ENCODE peak calls at places on chromosome 2, in ten cellular contexts. One of them, this sample, is unnamed.

GRCh38 chr2:28564346-28564745 is 68.5 kb downstream of the PLB1 start:
- DNase-seq in brain microvascular endothelial cell: no peak
- DNase-seq in IMR-90: no peak
- DNase-seq in cardiac muscle cell: no peak
- DNase-seq in tibial artery: no peak
- DNase-seq in fibroblast of villous mesenchyme: no peak
- DNase-seq in fibroblast of pulmonary artery: no peak
- DNase-seq in adrenal gland: no peak
- DNase-seq in HCT116: no peak
- DNase-seq in thyroid gland: no peak
- DNase-seq in this sample: no peak

GRCh38 chr2:161265874-161266273 is 42.4 kb upstream of the PSMD14 start:
- DNase-seq in fibroblast of villous mesenchyme: no peak
- DNase-seq in fibroblast of pulmonary artery: no peak
- DNase-seq in brain microvascular endothelial cell: no peak
- DNase-seq in IMR-90: no peak
- DNase-seq in thyroid gland: no peak
- DNase-seq in cardiac muscle cell: no peak
- DNase-seq in adrenal gland: no peak
- DNase-seq in HCT116: no peak
- DNase-seq in tibial artery: no peak
- DNase-seq in this sample: no peak

GRCh38 chr2:141911485-141912066 is 219.2 kb downstream of the LRP1B start:
- DNase-seq in fibroblast of villous mesenchyme: peak; percentile 5
- DNase-seq in fibroblast of pulmonary artery: peak; percentile 51
- DNase-seq in brain microvascular endothelial cell: peak; percentile 5
- DNase-seq in IMR-90: peak; percentile 8
- DNase-seq in HCT116: peak; percentile 54
- DNase-seq in thyroid gland: peak; percentile 31
- DNase-seq in adrenal gland: peak; percentile 46
- DNase-seq in cardiac muscle cell: peak; percentile 69
- DNase-seq in tibial artery: no peak
- DNase-seq in this sample: peak; percentile 4

GRCh38 chr2:66537001-66537400 is 102.1 kb downstream of the MEIS1 start:
- DNase-seq in brain microvascular endothelial cell: no peak
- DNase-seq in thyroid gland: no peak
- DNase-seq in fibroblast of pulmonary artery: no peak
- DNase-seq in cardiac muscle cell: peak; percentile 52
- DNase-seq in IMR-90: no peak
- DNase-seq in tibial artery: no peak
- DNase-seq in HCT116: no peak
- DNase-seq in adrenal gland: no peak
- DNase-seq in fibroblast of villous mesenchyme: no peak
- DNase-seq in this sample: no peak

GRCh38 chr2:220913384-220913783 is 658.7 kb downstream of the EPHA4 start:
- DNase-seq in fibroblast of villous mesenchyme: no peak
- DNase-seq in cardiac muscle cell: no peak
- DNase-seq in fibroblast of pulmonary artery: no peak
- DNase-seq in IMR-90: peak; percentile 52
- DNase-seq in thyroid gland: no peak
- DNase-seq in HCT116: no peak
- DNase-seq in adrenal gland: no peak
- DNase-seq in tibial artery: no peak
- DNase-seq in brain microvascular endothelial cell: no peak
- DNase-seq in this sample: no peak

GRCh38 chr2:5691659-5692529 is at the start of gene SOX11:
- DNase-seq in adrenal gland: no peak
- DNase-seq in tibial artery: no peak
- DNase-seq in brain microvascular endothelial cell: peak; percentile 94
- DNase-seq in fibroblast of villous mesenchyme: peak; percentile 39
- DNase-seq in thyroid gland: peak; percentile 24
- DNase-seq in cardiac muscle cell: peak; percentile 99
- DNase-seq in HCT116: no peak
- DNase-seq in fibroblast of pulmonary artery: peak; percentile 56
- DNase-seq in IMR-90: peak; percentile 95
- DNase-seq in this sample: no peak

GRCh38 chr2:69437751-69438154 is 518 bp upstream of the NFU1 start:
- DNase-seq in fibroblast of villous mesenchyme: no peak
- DNase-seq in tibial artery: peak; percentile 69
- DNase-seq in fibroblast of pulmonary artery: no peak
- DNase-seq in HCT116: no peak
- DNase-seq in cardiac muscle cell: no peak
- DNase-seq in brain microvascular endothelial cell: no peak
- DNase-seq in IMR-90: no peak
- DNase-seq in adrenal gland: peak; percentile 73
- DNase-seq in thyroid gland: peak; percentile 69
- DNase-seq in this sample: no peak

GRCh38 chr2:96099861-96100798 is 16.2 kb downstream of the ADRA2B start:
- DNase-seq in brain microvascular endothelial cell: no peak
- DNase-seq in HCT116: no peak
- DNase-seq in cardiac muscle cell: no peak
- DNase-seq in fibroblast of pulmonary artery: no peak
- DNase-seq in tibial artery: peak; percentile 13
- DNase-seq in fibroblast of villous mesenchyme: no peak
- DNase-seq in adrenal gland: peak; percentile 71
- DNase-seq in thyroid gland: peak; percentile 1
- DNase-seq in IMR-90: no peak
- DNase-seq in this sample: no peak

GRCh38 chr2:122739732-122740593 is 984.5 kb downstream of the TSN start:
- DNase-seq in IMR-90: no peak
- DNase-seq in thyroid gland: no peak
- DNase-seq in fibroblast of villous mesenchyme: no peak
- DNase-seq in brain microvascular endothelial cell: no peak
- DNase-seq in HCT116: no peak
- DNase-seq in tibial artery: no peak
- DNase-seq in cardiac muscle cell: no peak
- DNase-seq in fibroblast of pulmonary artery: no peak
- DNase-seq in adrenal gland: no peak
- DNase-seq in this sample: no peak

GRCh38 chr2:182715121-182715895 is 749 bp upstream of the DNAJC10 start:
- DNase-seq in HCT116: no peak
- DNase-seq in adrenal gland: no peak
- DNase-seq in brain microvascular endothelial cell: peak; percentile 1
- DNase-seq in IMR-90: peak; percentile 42
- DNase-seq in fibroblast of pulmonary artery: peak; percentile 38
- DNase-seq in thyroid gland: no peak
- DNase-seq in tibial artery: no peak
- DNase-seq in cardiac muscle cell: no peak
- DNase-seq in fibroblast of villous mesenchyme: peak; percentile 23
- DNase-seq in this sample: no peak

GRCh38 chr2:393711-394696 is 106.1 kb upstream of the ALKAL2 start:
- DNase-seq in thyroid gland: no peak
- DNase-seq in tibial artery: no peak
- DNase-seq in adrenal gland: no peak
- DNase-seq in HCT116: no peak
- DNase-seq in fibroblast of pulmonary artery: peak; percentile 1
- DNase-seq in cardiac muscle cell: no peak
- DNase-seq in IMR-90: no peak
- DNase-seq in fibroblast of villous mesenchyme: no peak
- DNase-seq in brain microvascular endothelial cell: peak; percentile 51
- DNase-seq in this sample: no peak

GRCh38 chr2:36277876-36278523 is 77.6 kb upstream of the CRIM1 start:
- DNase-seq in thyroid gland: no peak
- DNase-seq in adrenal gland: no peak
- DNase-seq in brain microvascular endothelial cell: no peak
- DNase-seq in fibroblast of pulmonary artery: no peak
- DNase-seq in fibroblast of villous mesenchyme: no peak
- DNase-seq in IMR-90: peak; percentile 25
- DNase-seq in HCT116: no peak
- DNase-seq in tibial artery: no peak
- DNase-seq in cardiac muscle cell: no peak
- DNase-seq in this sample: no peak

DNA sequence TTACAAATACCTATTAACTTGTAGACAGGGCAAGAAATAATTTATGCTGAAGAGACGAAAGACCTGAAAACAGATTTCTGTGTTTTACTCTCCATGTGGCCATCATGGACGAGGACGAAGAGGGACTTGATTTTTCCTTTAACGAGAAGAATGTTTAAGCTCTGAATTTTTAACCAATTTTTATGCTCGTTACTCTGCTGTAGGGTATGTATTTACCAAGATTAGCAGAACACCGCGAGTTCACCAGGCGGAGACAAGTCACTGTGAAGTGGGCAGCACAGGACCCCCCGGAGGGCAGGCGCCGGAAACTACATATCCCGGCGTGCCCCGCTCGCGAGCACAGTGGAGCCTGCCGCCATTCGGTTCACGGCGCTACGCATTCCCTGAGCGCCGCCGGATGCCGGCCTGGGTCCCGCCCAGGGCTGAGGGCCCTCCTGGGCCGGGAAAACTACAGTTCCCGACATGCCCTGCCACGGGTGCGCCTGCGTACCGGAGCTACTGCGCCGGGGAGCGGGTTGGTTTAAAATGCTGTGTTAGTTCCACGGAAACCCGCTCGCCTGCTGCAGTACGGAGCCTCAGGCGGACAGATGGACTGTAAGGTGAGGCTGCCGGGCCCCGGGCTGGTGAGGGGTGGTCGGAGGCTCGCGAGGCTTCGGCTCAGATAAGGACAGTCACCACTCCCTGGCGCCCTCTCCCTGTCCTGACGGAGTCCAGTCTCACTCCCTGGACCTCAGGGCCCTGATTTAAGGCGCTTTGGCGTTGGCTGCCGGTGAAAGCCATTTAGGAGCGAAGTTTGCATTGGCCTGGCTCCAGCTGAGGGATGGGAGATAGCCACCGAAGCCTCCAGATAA is at the start of gene CCDC150:
- DNase-seq in brain microvascular endothelial cell: peak; percentile 94
- DNase-seq in IMR-90: peak; percentile 91
- DNase-seq in fibroblast of villous mesenchyme: peak; percentile 92
- DNase-seq in tibial artery: peak; percentile 86
- DNase-seq in fibroblast of pulmonary artery: peak; percentile 95
- DNase-seq in thyroid gland: peak; percentile 91
- DNase-seq in adrenal gland: peak; percentile 96
- DNase-seq in HCT116: peak; percentile 88
- DNase-seq in cardiac muscle cell: peak; percentile 96
- DNase-seq in this sample: peak; percentile 72
- TF ChIP-seq CTCF in brain microvascular endothelial cell: peak; percentile 51
- TF ChIP-seq CTCF in IMR-90: peak; percentile 32
- TF ChIP-seq CTCF in fibroblast of villous mesenchyme: no peak
- TF ChIP-seq CTCF in tibial artery: no peak
- TF ChIP-seq CTCF in fibroblast of pulmonary artery: peak; percentile 27
- TF ChIP-seq CTCF in thyroid gland: no peak
- TF ChIP-seq CTCF in adrenal gland: no peak
- TF ChIP-seq CTCF in HCT116: no peak
- TF ChIP-seq CTCF in cardiac muscle cell: peak; percentile 31
- TF ChIP-seq CTCF in this sample: no peak

DNA sequence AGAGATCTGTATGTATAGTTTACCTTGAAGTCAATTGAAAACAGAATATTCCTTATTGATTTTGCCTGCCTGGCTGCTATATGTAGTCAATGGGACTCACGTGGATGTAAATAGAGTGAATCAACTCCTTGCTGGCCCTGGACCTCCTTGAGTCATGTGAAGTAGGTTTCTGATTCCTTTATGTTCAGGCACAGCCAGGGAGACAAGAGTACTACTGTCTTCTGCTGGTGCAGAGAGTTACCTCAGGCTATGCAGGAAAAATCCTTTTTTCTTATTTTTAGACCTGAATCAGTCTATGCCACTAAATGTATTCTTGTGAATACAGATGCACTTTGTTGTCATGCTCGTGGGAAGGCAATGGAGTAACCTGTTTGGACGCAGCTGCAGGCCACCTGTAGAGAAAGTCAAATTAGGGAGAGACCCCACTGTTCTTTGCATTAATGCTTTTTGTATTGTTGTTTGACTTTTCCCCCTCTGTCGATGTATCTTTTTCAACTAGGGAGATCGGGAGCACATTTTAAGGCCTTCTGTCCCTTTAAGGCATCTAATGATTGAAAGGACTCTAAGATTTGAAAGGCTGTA is 473.9 kb downstream of the ARHGAP15 start:
- DNase-seq in adrenal gland: no peak
- DNase-seq in thyroid gland: no peak
- DNase-seq in IMR-90: no peak
- DNase-seq in brain microvascular endothelial cell: no peak
- DNase-seq in tibial artery: no peak
- DNase-seq in cardiac muscle cell: no peak
- DNase-seq in fibroblast of villous mesenchyme: no peak
- DNase-seq in fibroblast of pulmonary artery: no peak
- DNase-seq in HCT116: no peak
- DNase-seq in this sample: no peak
- H3K4me3 ChIP-seq in adrenal gland: no peak overlapping the region
- H3K4me3 ChIP-seq in thyroid gland: no peak overlapping the region
- H3K4me3 ChIP-seq in IMR-90: no peak overlapping the region
- H3K4me3 ChIP-seq in brain microvascular endothelial cell: no peak overlapping the region
- H3K4me3 ChIP-seq in tibial artery: no peak overlapping the region
- H3K4me3 ChIP-seq in cardiac muscle cell: no peak overlapping the region
- H3K4me3 ChIP-seq in fibroblast of villous mesenchyme: no peak overlapping the region
- H3K4me3 ChIP-seq in fibroblast of pulmonary artery: no peak overlapping the region
- H3K4me3 ChIP-seq in HCT116: no peak overlapping the region
- H3K4me3 ChIP-seq in this sample: no peak overlapping the region

GRCh38 chr2:31138037-31138962 is at the start of gene GALNT14:
- DNase-seq in adrenal gland: peak; percentile 60
- DNase-seq in tibial artery: peak; percentile 27
- DNase-seq in fibroblast of villous mesenchyme: peak; percentile 8
- DNase-seq in thyroid gland: peak; percentile 52
- DNase-seq in brain microvascular endothelial cell: peak; percentile 16
- DNase-seq in HCT116: no peak
- DNase-seq in fibroblast of pulmonary artery: peak; percentile 9
- DNase-seq in cardiac muscle cell: peak; percentile 75
- DNase-seq in IMR-90: peak; percentile 7
- DNase-seq in this sample: no peak
- TF ChIP-seq CTCF in adrenal gland: peak; percentile 17
- TF ChIP-seq CTCF in tibial artery: peak; percentile 43
- TF ChIP-seq CTCF in fibroblast of villous mesenchyme: peak; percentile 34
- TF ChIP-seq CTCF in thyroid gland: peak; percentile 21
- TF ChIP-seq CTCF in brain microvascular endothelial cell: peak; percentile 75
- TF ChIP-seq CTCF in HCT116: peak; percentile 57
- TF ChIP-seq CTCF in fibroblast of pulmonary artery: peak; percentile 15
- TF ChIP-seq CTCF in cardiac muscle cell: peak; percentile 42
- TF ChIP-seq CTCF in IMR-90: peak; percentile 31
- TF ChIP-seq CTCF in this sample: peak; percentile 42

DNA sequence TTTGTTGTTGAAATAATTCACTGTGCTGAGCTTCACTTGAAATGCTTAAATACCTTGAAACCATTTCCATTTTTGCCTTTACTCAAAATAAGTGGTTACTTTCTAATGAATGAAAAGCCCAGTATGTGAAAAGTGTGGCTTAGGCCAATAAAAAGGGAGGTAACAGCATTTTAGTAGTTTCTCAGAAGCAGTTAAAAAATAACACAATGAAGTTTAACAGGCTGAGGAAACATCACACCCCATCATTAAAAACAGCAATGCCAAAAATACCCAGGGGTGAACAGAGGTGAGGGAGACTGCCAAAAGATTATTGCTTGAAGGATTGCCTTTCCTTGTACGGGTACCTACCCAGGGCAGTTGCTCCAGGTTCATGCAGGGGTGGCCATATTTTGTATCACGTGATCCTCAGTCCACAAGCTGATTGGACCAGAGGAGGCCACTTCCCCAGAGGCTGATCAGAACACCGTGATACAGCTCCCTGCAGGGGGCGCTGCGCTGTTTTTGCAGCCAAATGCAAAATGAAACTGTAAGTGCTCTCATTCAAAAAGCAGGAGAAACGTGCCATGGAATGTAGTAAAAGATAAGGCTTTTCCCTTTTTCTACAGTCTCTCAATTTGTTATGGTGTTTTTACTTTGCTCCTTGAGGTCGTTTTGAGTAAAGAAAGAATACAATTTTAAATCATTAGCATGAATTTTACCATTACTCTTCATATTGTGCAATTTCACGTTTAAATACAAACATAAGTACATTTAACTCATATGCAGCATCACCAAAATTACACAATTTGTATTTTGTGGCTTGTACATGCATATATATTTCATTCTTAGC is 70.2 kb upstream of the SH3BP4 start:
- DNase-seq in fibroblast of villous mesenchyme: peak; percentile 97
- DNase-seq in adrenal gland: peak; percentile 97
- DNase-seq in IMR-90: peak; percentile 97
- DNase-seq in cardiac muscle cell: peak; percentile 89
- DNase-seq in tibial artery: peak; percentile 80
- DNase-seq in fibroblast of pulmonary artery: peak; percentile 96
- DNase-seq in brain microvascular endothelial cell: peak; percentile 91
- DNase-seq in thyroid gland: peak; percentile 82
- DNase-seq in HCT116: peak; percentile 94
- DNase-seq in this sample: peak; percentile 25
- H3K4me3 ChIP-seq in fibroblast of villous mesenchyme: peak overlapping the region; percentile 19
- H3K4me3 ChIP-seq in adrenal gland: no peak overlapping the region
- H3K4me3 ChIP-seq in IMR-90: peak overlapping the region; percentile 12
- H3K4me3 ChIP-seq in cardiac muscle cell: no peak overlapping the region
- H3K4me3 ChIP-seq in tibial artery: no peak overlapping the region
- H3K4me3 ChIP-seq in fibroblast of pulmonary artery: peak overlapping the region; percentile 8
- H3K4me3 ChIP-seq in brain microvascular endothelial cell: no peak overlapping the region
- H3K4me3 ChIP-seq in thyroid gland: no peak overlapping the region
- H3K4me3 ChIP-seq in HCT116: peak overlapping the region; percentile 52
- H3K4me3 ChIP-seq in this sample: no peak overlapping the region

This sample was measured in GM12864.